ENCODE peak calls at places on chromosomes 12 and 14, in ten cellular contexts. One of them, this sample, is unnamed.

GRCh38 chr12:26295001-26295400 is 99.6 kb downstream of the SSPN start:
- DNase-seq in prostate gland: no peak
- DNase-seq in MCF 10A: no peak
- DNase-seq in H9: no peak
- DNase-seq in neural crest cell: no peak
- DNase-seq in body of pancreas: no peak
- DNase-seq in lung: no peak
- DNase-seq in brain microvascular endothelial cell: no peak
- DNase-seq in kidney epithelial cell: no peak
- DNase-seq in foreskin keratinocyte: no peak
- DNase-seq in this sample: no peak

GRCh38 chr12:57272337-57273151 is 21.6 kb upstream of the STAC3 start:
- DNase-seq in neural crest cell: no peak
- DNase-seq in kidney epithelial cell: no peak
- DNase-seq in H9: no peak
- DNase-seq in brain microvascular endothelial cell: no peak
- DNase-seq in lung: no peak
- DNase-seq in MCF 10A: no peak
- DNase-seq in prostate gland: no peak
- DNase-seq in body of pancreas: no peak
- DNase-seq in foreskin keratinocyte: no peak
- DNase-seq in this sample: no peak

GRCh38 chr14:73025544-73025943 is 1.4 kb downstream of the ZFYVE1 start:
- DNase-seq in foreskin keratinocyte: no peak
- DNase-seq in MCF 10A: no peak
- DNase-seq in brain microvascular endothelial cell: no peak
- DNase-seq in body of pancreas: no peak
- DNase-seq in prostate gland: no peak
- DNase-seq in kidney epithelial cell: no peak
- DNase-seq in lung: no peak
- DNase-seq in neural crest cell: no peak
- DNase-seq in H9: no peak
- DNase-seq in this sample: no peak

GRCh38 chr14:22560638-22561365 is 28.2 kb downstream of the DAD1 start:
- DNase-seq in foreskin keratinocyte: no peak
- DNase-seq in lung: peak; percentile 52
- DNase-seq in neural crest cell: no peak
- DNase-seq in H9: no peak
- DNase-seq in prostate gland: peak; percentile 47
- DNase-seq in body of pancreas: peak; percentile 76
- DNase-seq in MCF 10A: no peak
- DNase-seq in brain microvascular endothelial cell: no peak
- DNase-seq in kidney epithelial cell: no peak
- DNase-seq in this sample: no peak

GRCh38 chr12:54438506-54438905 is 19.4 kb upstream of the ITGA5 start:
- DNase-seq in lung: no peak
- DNase-seq in body of pancreas: no peak
- DNase-seq in foreskin keratinocyte: no peak
- DNase-seq in H9: no peak
- DNase-seq in kidney epithelial cell: no peak
- DNase-seq in brain microvascular endothelial cell: no peak
- DNase-seq in MCF 10A: no peak
- DNase-seq in neural crest cell: no peak
- DNase-seq in prostate gland: no peak
- DNase-seq in this sample: no peak

GRCh38 chr12:64998327-64999156 is 122.6 kb downstream of the WIF1 start:
- DNase-seq in lung: no peak
- DNase-seq in kidney epithelial cell: peak; percentile 19
- DNase-seq in H9: no peak
- DNase-seq in foreskin keratinocyte: no peak
- DNase-seq in brain microvascular endothelial cell: no peak
- DNase-seq in MCF 10A: no peak
- DNase-seq in neural crest cell: no peak
- DNase-seq in prostate gland: no peak
- DNase-seq in body of pancreas: peak; percentile 25
- DNase-seq in this sample: no peak

GRCh38 chr12:119206348-119207075 is 27.8 kb downstream of the HSPB8 start:
- DNase-seq in MCF 10A: no peak
- DNase-seq in neural crest cell: no peak
- DNase-seq in brain microvascular endothelial cell: no peak
- DNase-seq in H9: peak; percentile 55
- DNase-seq in foreskin keratinocyte: no peak
- DNase-seq in prostate gland: no peak
- DNase-seq in kidney epithelial cell: no peak
- DNase-seq in body of pancreas: no peak
- DNase-seq in lung: no peak
- DNase-seq in this sample: no peak

GRCh38 chr12:98401427-98401826 is 114.0 kb upstream of the TMPO start:
- DNase-seq in lung: no peak
- DNase-seq in prostate gland: no peak
- DNase-seq in MCF 10A: no peak
- DNase-seq in H9: no peak
- DNase-seq in kidney epithelial cell: peak; percentile 41
- DNase-seq in foreskin keratinocyte: no peak
- DNase-seq in brain microvascular endothelial cell: no peak
- DNase-seq in body of pancreas: no peak
- DNase-seq in neural crest cell: no peak
- DNase-seq in this sample: no peak

DNA sequence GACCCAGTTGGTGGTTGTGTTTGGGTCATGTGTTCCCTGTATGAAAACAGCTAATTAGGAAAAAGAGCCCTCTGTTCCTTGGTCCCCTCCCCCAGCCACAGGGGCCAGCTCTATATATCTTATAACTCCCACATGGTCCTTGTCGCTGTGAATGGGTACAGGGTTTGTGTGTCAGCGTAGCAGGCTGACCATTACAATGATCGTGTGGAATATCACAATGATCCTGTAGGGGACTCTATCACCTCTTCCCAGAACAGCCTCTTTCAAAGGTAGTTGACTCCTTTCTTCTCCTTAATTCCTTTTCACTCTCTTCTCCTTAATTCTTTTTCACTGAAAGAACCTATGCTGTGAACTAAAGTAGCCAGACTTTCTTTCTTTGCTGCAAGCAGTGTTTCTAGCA is 51.6 kb upstream of the RIC8B start:
- DNase-seq in H9: no peak
- DNase-seq in brain microvascular endothelial cell: no peak
- DNase-seq in kidney epithelial cell: no peak
- DNase-seq in prostate gland: no peak
- DNase-seq in lung: no peak
- DNase-seq in body of pancreas: no peak
- DNase-seq in MCF 10A: no peak
- DNase-seq in foreskin keratinocyte: no peak
- DNase-seq in neural crest cell: no peak
- DNase-seq in this sample: no peak
- TF ChIP-seq CTCF in H9: peak; percentile 62
- TF ChIP-seq CTCF in brain microvascular endothelial cell: peak; percentile 16
- TF ChIP-seq CTCF in kidney epithelial cell: peak; percentile 3
- TF ChIP-seq CTCF in prostate gland: no peak
- TF ChIP-seq CTCF in lung: no peak
- TF ChIP-seq CTCF in body of pancreas: no peak
- TF ChIP-seq CTCF in MCF 10A: no peak
- TF ChIP-seq CTCF in foreskin keratinocyte: no peak
- TF ChIP-seq CTCF in neural crest cell: no peak
- TF ChIP-seq CTCF in this sample: no peak

DNA sequence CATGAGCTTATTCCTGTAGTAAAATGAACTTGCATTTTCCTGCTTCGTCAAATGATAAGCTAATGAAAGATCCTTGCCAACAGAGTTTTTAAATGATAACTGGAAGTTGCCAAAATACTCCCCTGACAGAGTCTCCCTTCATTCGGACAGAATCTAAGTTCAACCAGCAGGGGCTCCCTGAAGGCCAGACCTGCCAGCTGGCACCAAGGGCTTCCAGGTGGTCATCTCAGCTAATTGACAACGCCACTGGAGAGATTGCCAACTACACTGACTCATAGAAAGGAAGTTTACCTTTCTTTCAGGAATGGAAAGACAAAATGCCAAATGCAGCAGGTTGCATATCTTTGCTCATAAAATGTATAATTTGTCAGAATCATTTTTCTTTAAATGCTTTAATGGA is 462.8 kb downstream of the GXYLT1 start:
- DNase-seq in MCF 10A: no peak
- DNase-seq in foreskin keratinocyte: no peak
- DNase-seq in lung: no peak
- DNase-seq in H9: no peak
- DNase-seq in brain microvascular endothelial cell: no peak
- DNase-seq in neural crest cell: no peak
- DNase-seq in kidney epithelial cell: no peak
- DNase-seq in prostate gland: no peak
- DNase-seq in body of pancreas: no peak
- DNase-seq in this sample: no peak
- TF ChIP-seq CTCF in MCF 10A: no peak
- TF ChIP-seq CTCF in foreskin keratinocyte: no peak
- TF ChIP-seq CTCF in lung: no peak
- TF ChIP-seq CTCF in H9: peak; percentile 33
- TF ChIP-seq CTCF in brain microvascular endothelial cell: no peak
- TF ChIP-seq CTCF in neural crest cell: no peak
- TF ChIP-seq CTCF in kidney epithelial cell: no peak
- TF ChIP-seq CTCF in prostate gland: no peak
- TF ChIP-seq CTCF in body of pancreas: no peak
- TF ChIP-seq CTCF in this sample: no peak

GRCh38 chr14:100619382-100620305 is 32.4 kb upstream of the BEGAIN start:
- DNase-seq in foreskin keratinocyte: no peak
- DNase-seq in kidney epithelial cell: no peak
- DNase-seq in prostate gland: no peak
- DNase-seq in body of pancreas: no peak
- DNase-seq in lung: no peak
- DNase-seq in neural crest cell: no peak
- DNase-seq in brain microvascular endothelial cell: no peak
- DNase-seq in MCF 10A: no peak
- DNase-seq in H9: no peak
- DNase-seq in this sample: peak; percentile 39

GRCh38 chr14:100618763-100619320 is 31.6 kb upstream of the BEGAIN start:
- DNase-seq in MCF 10A: no peak
- DNase-seq in prostate gland: no peak
- DNase-seq in H9: no peak
- DNase-seq in kidney epithelial cell: no peak
- DNase-seq in brain microvascular endothelial cell: no peak
- DNase-seq in lung: no peak
- DNase-seq in neural crest cell: no peak
- DNase-seq in foreskin keratinocyte: no peak
- DNase-seq in body of pancreas: no peak
- DNase-seq in this sample: peak; percentile 14

GRCh38 chr14:100622234-100622633 is 35.0 kb upstream of the BEGAIN start:
- DNase-seq in prostate gland: no peak
- DNase-seq in body of pancreas: no peak
- DNase-seq in foreskin keratinocyte: no peak
- DNase-seq in kidney epithelial cell: no peak
- DNase-seq in lung: no peak
- DNase-seq in MCF 10A: no peak
- DNase-seq in brain microvascular endothelial cell: no peak
- DNase-seq in neural crest cell: no peak
- DNase-seq in H9: no peak
- DNase-seq in this sample: peak; percentile 51

GRCh38 chr14:100621806-100622205 is 34.6 kb upstream of the BEGAIN start:
- DNase-seq in foreskin keratinocyte: no peak
- DNase-seq in kidney epithelial cell: no peak
- DNase-seq in prostate gland: no peak
- DNase-seq in brain microvascular endothelial cell: no peak
- DNase-seq in MCF 10A: peak; percentile 34
- DNase-seq in H9: no peak
- DNase-seq in body of pancreas: no peak
- DNase-seq in neural crest cell: no peak
- DNase-seq in lung: no peak
- DNase-seq in this sample: peak; percentile 55

DNA sequence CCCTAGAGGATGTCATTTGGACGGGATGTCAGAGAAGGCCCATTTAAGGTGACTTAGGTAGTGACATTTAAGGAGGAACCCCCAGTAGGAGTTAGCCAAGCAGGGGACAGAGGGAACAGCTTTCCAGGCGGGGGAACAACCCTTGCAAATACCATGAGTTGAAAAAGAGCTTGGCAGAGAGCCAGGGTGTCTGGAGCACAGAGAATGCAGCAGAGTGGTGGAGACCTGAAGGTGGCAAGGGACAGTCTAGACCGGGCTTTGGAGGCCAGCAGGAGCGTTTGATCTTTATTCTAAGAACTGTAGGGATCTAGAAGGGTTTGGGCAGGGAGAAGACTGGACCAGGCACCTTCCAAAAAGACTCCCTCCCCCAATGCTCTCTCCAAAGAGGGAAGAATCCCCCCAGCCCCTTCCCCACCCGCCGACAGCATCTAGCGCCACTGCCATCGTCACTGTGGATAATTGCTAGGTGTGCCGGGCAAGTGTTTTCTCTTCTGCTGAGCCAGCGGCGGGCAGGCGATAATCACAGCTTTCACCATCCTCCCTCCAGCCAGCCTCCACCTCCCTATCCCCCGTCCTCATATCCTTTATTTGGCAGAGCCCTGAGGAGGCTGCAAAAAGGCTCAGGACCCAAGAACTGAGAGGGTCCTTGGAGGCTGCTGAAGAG is 33.4 kb upstream of the BEGAIN start:
- DNase-seq in body of pancreas: no peak
- DNase-seq in foreskin keratinocyte: no peak
- DNase-seq in neural crest cell: no peak
- DNase-seq in H9: no peak
- DNase-seq in brain microvascular endothelial cell: no peak
- DNase-seq in prostate gland: no peak
- DNase-seq in MCF 10A: no peak
- DNase-seq in kidney epithelial cell: no peak
- DNase-seq in lung: no peak
- DNase-seq in this sample: peak; percentile 30
- TF ChIP-seq CTCF in body of pancreas: no peak
- TF ChIP-seq CTCF in foreskin keratinocyte: no peak
- TF ChIP-seq CTCF in neural crest cell: no peak
- TF ChIP-seq CTCF in H9: no peak
- TF ChIP-seq CTCF in brain microvascular endothelial cell: no peak
- TF ChIP-seq CTCF in prostate gland: no peak
- TF ChIP-seq CTCF in MCF 10A: no peak
- TF ChIP-seq CTCF in kidney epithelial cell: no peak
- TF ChIP-seq CTCF in lung: no peak
- TF ChIP-seq CTCF in this sample: no peak

GRCh38 chr12:11624126-11624525 is 25.3 kb upstream of the ETV6 start:
- DNase-seq in lung: no peak
- DNase-seq in foreskin keratinocyte: no peak
- DNase-seq in H9: no peak
- DNase-seq in body of pancreas: no peak
- DNase-seq in brain microvascular endothelial cell: no peak
- DNase-seq in MCF 10A: no peak
- DNase-seq in kidney epithelial cell: no peak
- DNase-seq in neural crest cell: no peak
- DNase-seq in prostate gland: no peak
- DNase-seq in this sample: no peak

GRCh38 chr12:11622774-11623375 is 26.6 kb upstream of the ETV6 start:
- DNase-seq in brain microvascular endothelial cell: no peak
- DNase-seq in prostate gland: no peak
- DNase-seq in neural crest cell: no peak
- DNase-seq in MCF 10A: no peak
- DNase-seq in foreskin keratinocyte: no peak
- DNase-seq in lung: no peak
- DNase-seq in kidney epithelial cell: no peak
- DNase-seq in H9: no peak
- DNase-seq in body of pancreas: no peak
- DNase-seq in this sample: no peak

GRCh38 chr12:11623382-11623781 is 26.1 kb upstream of the ETV6 start:
- DNase-seq in MCF 10A: no peak
- DNase-seq in lung: no peak
- DNase-seq in foreskin keratinocyte: no peak
- DNase-seq in prostate gland: peak; percentile 50
- DNase-seq in brain microvascular endothelial cell: no peak
- DNase-seq in neural crest cell: no peak
- DNase-seq in H9: no peak
- DNase-seq in kidney epithelial cell: no peak
- DNase-seq in body of pancreas: no peak
- DNase-seq in this sample: no peak

DNA sequence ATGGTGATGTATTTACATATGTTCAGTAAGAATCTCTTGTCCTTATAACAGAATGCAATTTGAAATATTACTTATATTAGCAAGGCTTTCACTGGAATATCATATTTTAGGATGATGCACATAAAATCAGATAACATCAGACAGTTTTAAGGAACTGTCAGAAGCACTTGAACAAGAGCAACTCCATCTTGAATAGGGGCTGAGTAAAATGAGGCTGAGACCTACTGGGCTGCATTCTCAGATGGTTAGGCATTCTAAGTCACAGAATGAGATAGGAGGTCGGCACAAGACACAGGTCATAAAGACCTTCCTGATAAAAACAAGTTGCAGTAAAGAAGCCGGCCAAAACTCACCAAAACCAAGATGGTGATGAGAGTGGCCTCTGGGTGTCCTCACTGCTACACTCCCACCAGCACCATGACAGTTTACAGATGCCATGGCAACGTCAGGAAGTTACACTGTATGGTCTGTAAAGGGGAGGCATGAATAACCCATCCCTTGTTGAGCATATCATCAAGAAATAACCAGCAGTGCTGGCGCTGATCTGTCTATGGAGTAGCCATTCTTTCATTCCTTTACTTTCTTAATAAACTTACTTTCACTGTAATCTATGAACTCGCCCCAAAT is 27.6 kb upstream of the ETV6 start:
- DNase-seq in H9: peak; percentile 55
- DNase-seq in kidney epithelial cell: no peak
- DNase-seq in prostate gland: no peak
- DNase-seq in neural crest cell: no peak
- DNase-seq in MCF 10A: peak; percentile 6
- DNase-seq in lung: no peak
- DNase-seq in foreskin keratinocyte: no peak
- DNase-seq in body of pancreas: peak; percentile 19
- DNase-seq in brain microvascular endothelial cell: peak; percentile 36
- DNase-seq in this sample: no peak
- TF ChIP-seq CTCF in H9: peak; percentile 16
- TF ChIP-seq CTCF in kidney epithelial cell: no peak
- TF ChIP-seq CTCF in prostate gland: no peak
- TF ChIP-seq CTCF in neural crest cell: no peak
- TF ChIP-seq CTCF in MCF 10A: no peak
- TF ChIP-seq CTCF in lung: no peak
- TF ChIP-seq CTCF in foreskin keratinocyte: peak; percentile 31
- TF ChIP-seq CTCF in body of pancreas: no peak
- TF ChIP-seq CTCF in brain microvascular endothelial cell: peak; percentile 31
- TF ChIP-seq CTCF in this sample: no peak